ENCODE peak calls at places on chromosomes 2 and 18, in eight cellular contexts. G is activated CD4-positive, alpha-beta T cell treated with anti-CD3 and anti-CD28 coated beads for 48 hours; B is CD8-positive, alpha-beta T cell; I is LoVo; M is ovary; Z is activated T-cell treated with anti-CD3 and anti-CD28 coated beads, Interleukin-2, amount 50 U/mL, for 24 hours; K is activated CD4-positive, CD25-positive, alpha-beta regulatory T cell treated with anti-CD3 and anti-CD28 coated beads, Interleukin-2, amount 50 U/mL, for 16 hours; N is upper lobe of right lung. A is an unnamed sample.

GRCh38 chr2:38765551-38765950 is 12.5 kb upstream of the GEMIN6 start:
- DNase-seq in G (no peak), B (no peak), I (no peak), M (no peak), Z (no peak), K (no peak), N (no peak), A (no peak)

GRCh38 chr2:101559576-101559975 is 84.7 kb upstream of the RFX8 start:
- DNase-seq in G (no peak), B (no peak), I (no peak), M (no peak), Z (no peak), K (no peak), N (no peak), A (no peak)

GRCh38 chr2:43157506-43158232 is 68.7 kb downstream of the ZFP36L2 start:
- DNase-seq in G (no peak), B (no peak), I (no peak), M (no peak), Z (no peak), K (no peak), N (peak), A (no peak)

GRCh38 chr2:199922856-199923255 is 11.8 kb downstream of the C2orf69 start:
- DNase-seq in G (no peak), B (no peak), I (no peak), M (no peak), Z (no peak), K (no peak), N (no peak), A (no peak)

GRCh38 chr2:18922276-18922675 is 332.9 kb upstream of the NT5C1B start:
- DNase-seq in G (no peak), B (no peak), I (no peak), M (no peak), Z (no peak), K (no peak), N (no peak), A (no peak)

GRCh38 chr2:33555681-33556080 is 43.4 kb downstream of the FAM98A start:
- DNase-seq in G (no peak), B (no peak), I (no peak), M (no peak), Z (no peak), K (no peak), N (no peak), A (no peak)

GRCh38 chr2:109196081-109196875 is 67.3 kb downstream of the SH3RF3 start:
- DNase-seq in G (no peak), B (no peak), I (no peak), M (no peak), Z (peak), K (no peak), N (peak), A (no peak)

GRCh38 chr2:160474319-160474645 is 19.3 kb downstream of the RBMS1 start:
- DNase-seq in G (no peak), B (no peak), I (no peak), M (no peak), Z (no peak), K (no peak), N (no peak), A (no peak)

GRCh38 chr2:96912356-96913116 is 42.7 kb upstream of the SEMA4C start:
- DNase-seq in G (no peak), B (no peak), I (no peak), M (no peak), Z (no peak), K (no peak), N (no peak), A (no peak)

GRCh38 chr2:187951470-187952218 is 340.0 kb upstream of the GULP1 start:
- DNase-seq in G (no peak), B (no peak), I (no peak), M (no peak), Z (no peak), K (no peak), N (no peak), A (no peak)

GRCh38 chr18:9849407-9849961 is 36.3 kb upstream of the TXNDC2 start:
- DNase-seq in G (no peak), B (no peak), I (no peak), M (no peak), Z (no peak), K (no peak), N (peak), A (no peak)

GRCh38 chr2:31235504-31235902 is 1.6 kb downstream of the EHD3 start:
- DNase-seq in G (no peak), B (no peak), I (no peak), M (no peak), Z (no peak), K (no peak), N (no peak), A (no peak)

GRCh38 chr2:127121776-127122176 is 14.8 kb upstream of the BIN1 start:
- DNase-seq in G (no peak), B (no peak), I (no peak), M (no peak), Z (no peak), K (no peak), N (no peak), A (no peak)

GRCh38 chr2:377414-377813 is 89.5 kb upstream of the ALKAL2 start:
- DNase-seq in G (no peak), B (no peak), I (no peak), M (no peak), Z (no peak), K (no peak), N (no peak), A (no peak)

GRCh38 chr2:195721042-195721441 is 64.0 kb downstream of the SLC39A10 start:
- DNase-seq in G (no peak), B (no peak), I (no peak), M (no peak), Z (no peak), K (no peak), N (no peak), A (no peak)

GRCh38 chr2:236284208-236284607 is 20.0 kb upstream of the ASB18 start:
- DNase-seq in G (no peak), B (no peak), I (no peak), M (no peak), Z (no peak), K (no peak), N (no peak), A (no peak)

GRCh38 chr2:29215073-29215472 is 99.9 kb downstream of the CLIP4 start:
- DNase-seq in G (no peak), B (no peak), I (no peak), M (no peak), Z (no peak), K (no peak), N (no peak), A (no peak)

GRCh38 chr2:237627463-237628321 is at the start of gene LRRFIP1:
- DNase-seq in G (peak), B (no peak), I (no peak), M (peak), Z (peak), K (no peak), N (peak), A (no peak)

GRCh38 chr18:46772396-46772795 is 15.5 kb upstream of the ST8SIA5 start:
- DNase-seq in G (no peak), B (no peak), I (no peak), M (no peak), Z (no peak), K (no peak), N (no peak), A (no peak)

GRCh38 chr2:27265536-27265870 is 2.7 kb upstream of the SLC30A3 start:
- DNase-seq in G (no peak), B (no peak), I (no peak), M (no peak), Z (no peak), K (no peak), N (no peak), A (no peak)

GRCh38 chr18:77203851-77204250 is 45.8 kb upstream of the GALR1 start:
- DNase-seq in G (no peak), B (no peak), I (no peak), M (no peak), Z (no peak), K (no peak), N (peak), A (no peak)

GRCh38 chr2:27262379-27263286 is at the start of gene SLC30A3:
- DNase-seq in G (peak), B (no peak), I (peak), M (peak), Z (peak), K (peak), N (peak), A (peak)

GRCh38 chr2:58769494-58770239 is 528.5 kb upstream of the FANCL start:
- DNase-seq in G (no peak), B (no peak), I (no peak), M (no peak), Z (no peak), K (no peak), N (no peak), A (no peak)

GRCh38 chr2:174158003-174158402 is 90.3 kb downstream of the OLA1 start:
- DNase-seq in G (peak), B (no peak), I (no peak), M (no peak), Z (no peak), K (no peak), N (no peak), A (peak)

GRCh38 chr2:237998530-237998929 is 31.7 kb downstream of the UBE2F start:
- DNase-seq in G (peak), B (no peak), I (peak), M (no peak), Z (no peak), K (no peak), N (no peak), A (peak)

GRCh38 chr2:25690058-25690457 is 16.7 kb upstream of the DTNB start:
- DNase-seq in G (no peak), B (no peak), I (peak), M (no peak), Z (no peak), K (no peak), N (no peak), A (no peak)

GRCh38 chr2:119311831-119312230 is 54.8 kb downstream of the C2orf76 start:
- DNase-seq in G (no peak), B (no peak), I (no peak), M (no peak), Z (no peak), K (no peak), N (no peak), A (no peak)

GRCh38 chr18:48715651-48716354 is 177.0 kb downstream of the CTIF start:
- DNase-seq in G (no peak), B (no peak), I (no peak), M (no peak), Z (no peak), K (no peak), N (peak), A (no peak)

GRCh38 chr2:144201868-144202468 is 318.0 kb downstream of the ZEB2 start:
- DNase-seq in G (peak), B (no peak), I (no peak), M (no peak), Z (no peak), K (no peak), N (no peak), A (no peak)

GRCh38 chr18:76351961-76352581 is 143.0 kb downstream of the ZNF516 start:
- DNase-seq in G (no peak), B (no peak), I (peak), M (peak), Z (no peak), K (no peak), N (peak), A (no peak)

GRCh38 chr2:140696449-140696848 is 1434.4 kb downstream of the LRP1B start:
- DNase-seq in G (no peak), B (no peak), I (peak), M (no peak), Z (no peak), K (no peak), N (no peak), A (no peak)

GRCh38 chr2:137942037-137942784 is 22.1 kb upstream of the HNMT start:
- DNase-seq in G (no peak), B (no peak), I (no peak), M (no peak), Z (no peak), K (no peak), N (no peak), A (no peak)

GRCh38 chr18:72107647-72108046 is 436.5 kb downstream of the CBLN2 start:
- DNase-seq in G (no peak), B (no peak), I (no peak), M (no peak), Z (no peak), K (no peak), N (no peak), A (no peak)

GRCh38 chr2:84424152-84424551 is 34.9 kb downstream of the SUCLG1 start:
- DNase-seq in G (no peak), B (no peak), I (peak), M (no peak), Z (no peak), K (no peak), N (no peak), A (no peak)

GRCh38 chr18:46335551-46336059 is 231.4 kb downstream of the HAUS1 start:
- DNase-seq in G (no peak), B (no peak), I (no peak), M (no peak), Z (no peak), K (no peak), N (peak), A (no peak)

GRCh38 chr2:70087703-70088507 is 628 bp downstream of the PCBP1 start:
- DNase-seq in G (peak), B (no peak), I (peak), M (peak), Z (peak), K (no peak), N (peak), A (peak)

GRCh38 chr2:62426005-62426912 is 79.7 kb downstream of the TMEM17 start:
- DNase-seq in G (no peak), B (no peak), I (no peak), M (no peak), Z (no peak), K (no peak), N (no peak), A (no peak)

A was measured in activated T-helper 2 cell treated with anti-CD3 and anti-CD28 coated beads, Interferon-gamma antibody, Interleukin-2, Interleukin-4, amounts not matched to agents 10 μg/mL and 5 μg/mL and 100 μg/mL, durations not matched to agents 14 hours and 24 hours and 36 hours.